ENCODE peak calls at places on chromosome 6, in seven cellular contexts. T is neuronal stem cell, A is IMR-90, W is mesendoderm, O is mesenchymal stem cell, Y is trophoblast cell, K is H1. F is an unnamed sample. For H3K27me3, the result is how much of the 10 kb centered on the place peaks cover.

GRCh38 chr6:150681992-150682391 is 82.3 kb downstream of the PLEKHG1 start:
- DNase-seq in T (no peak), A (no peak), W (no peak), O (no peak), Y (no peak), K (no peak), F (no peak)

GRCh38 chr6:124955108-124955851 is 7.0 kb upstream of the RNF217 start:
- DNase-seq in T (no peak), A (no peak), W (peak), O (no peak), Y (no peak), K (no peak), F (no peak)

GRCh38 chr6:151763303-151763702 is 44.2 kb upstream of the ESR1 start:
- DNase-seq in T (no peak), A (peak), W (peak), O (no peak), Y (peak), K (no peak), F (no peak)

GRCh38 chr6:122589115-122589514 is 21.1 kb upstream of the PKIB start:
- DNase-seq in T (no peak), A (no peak), W (no peak), O (no peak), Y (no peak), K (no peak), F (no peak)

GRCh38 chr6:67501738-67502137 is 1133.3 kb upstream of the ADGRB3 start:
- DNase-seq in T (no peak), A (no peak), W (no peak), O (peak), Y (no peak), K (no peak), F (no peak)

GRCh38 chr6:112144145-112144926 is 56.9 kb downstream of the FAM229B start:
- DNase-seq in T (no peak), A (peak), W (no peak), O (no peak), Y (no peak), K (no peak), F (no peak)

GRCh38 chr6:36743032-36743431 is 45.4 kb downstream of the RAB44 start:
- DNase-seq in T (no peak), A (no peak), W (no peak), O (no peak), Y (no peak), K (no peak), F (no peak)

GRCh38 chr6:11197175-11197535 is 35.3 kb downstream of the NEDD9 start:
- DNase-seq in T (peak), A (peak), W (no peak), O (peak), Y (no peak), K (no peak), F (no peak)

GRCh38 chr6:154402081-154402780 is 45.6 kb upstream of the IPCEF1 start:
- DNase-seq in T (no peak), A (peak), W (no peak), O (no peak), Y (peak), K (no peak), F (no peak)

GRCh38 chr6:56961151-56961550 is 6.2 kb downstream of the BEND6 start:
- DNase-seq in T (no peak), A (no peak), W (peak), O (no peak), Y (no peak), K (no peak), F (no peak)

GRCh38 chr6:142824491-142824890 is 120.5 kb downstream of the HIVEP2 start:
- DNase-seq in T (no peak), A (no peak), W (no peak), O (no peak), Y (no peak), K (no peak), F (no peak)

GRCh38 chr6:73579851-73580246 is 59.0 kb upstream of the EEF1A1 start:
- DNase-seq in T (peak), A (peak), W (peak), O (peak), Y (no peak), K (peak), F (peak)

GRCh38 chr6:78483141-78483540 is 384.2 kb upstream of the IRAK1BP1 start:
- DNase-seq in T (no peak), A (no peak), W (no peak), O (no peak), Y (no peak), K (no peak), F (no peak)

GRCh38 chr6:24723270-24723669 is 4.3 kb upstream of the C6orf62 start:
- DNase-seq in T (no peak), A (no peak), W (no peak), O (no peak), Y (no peak), K (no peak), F (no peak)

GRCh38 chr6:26431258-26432162 is 8.8 kb upstream of the BTN3A3 start:
- DNase-seq in T (no peak), A (no peak), W (no peak), O (no peak), Y (no peak), K (no peak), F (no peak)

GRCh38 chr6:136113736-136114173 is 136.4 kb downstream of the MTFR2 start:
- DNase-seq in T (peak), A (peak), W (peak), O (peak), Y (peak), K (no peak), F (peak)

GRCh38 chr6:130725551-130725950 is 101.7 kb upstream of the SMLR1 start:
- DNase-seq in T (no peak), A (no peak), W (no peak), O (no peak), Y (no peak), K (no peak), F (no peak)

GRCh38 chr6:51045548-51045947 is 226.9 kb downstream of the TFAP2B start:
- DNase-seq in T (no peak), A (no peak), W (no peak), O (no peak), Y (no peak), K (no peak), F (no peak)

DNA sequence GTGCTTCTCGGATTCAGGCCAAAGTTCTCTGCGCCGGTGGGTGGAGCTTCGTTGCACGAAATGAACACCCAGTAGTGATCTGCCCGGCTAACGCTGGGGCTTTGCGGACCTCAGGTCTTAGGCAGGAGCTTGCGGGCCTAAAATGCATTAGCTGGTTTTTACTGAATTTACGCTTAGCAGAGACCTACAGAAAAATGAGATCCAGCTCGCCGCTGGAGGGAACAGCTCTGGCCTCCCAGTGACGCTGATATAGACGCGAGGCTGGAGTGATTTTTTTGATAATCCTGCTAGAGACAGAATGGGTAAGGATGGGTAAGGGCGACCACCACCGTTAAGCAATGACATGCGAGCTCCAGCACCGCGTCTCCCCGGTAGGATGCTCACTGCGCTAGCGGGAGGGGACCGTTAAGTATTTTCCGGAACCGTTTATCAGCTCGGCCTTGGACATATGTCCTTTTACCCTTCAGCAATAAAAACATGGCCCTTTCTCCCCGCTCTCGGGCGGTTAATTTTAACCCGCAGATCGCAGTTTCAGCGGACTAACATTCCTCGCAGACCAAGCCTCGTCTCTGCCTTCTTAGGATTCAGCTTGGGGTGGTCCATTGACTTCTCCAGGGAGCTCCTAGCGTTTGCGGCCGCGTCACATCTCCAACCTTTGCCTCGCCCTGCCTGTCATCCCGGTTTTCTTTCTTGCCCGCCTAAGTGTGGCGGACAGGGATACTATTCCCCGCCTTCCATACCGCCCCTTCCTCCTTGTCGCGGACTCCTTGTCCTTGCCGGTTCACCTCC is 109.3 kb downstream of the GPX5 start:
- DNase-seq in T (no peak), A (no peak), W (peak), O (peak), Y (peak), K (no peak), F (peak)
- H3K27me3 ChIP-seq in T (under half), A (under half), W (under half), O (half or more), Y (under half), K (under half), F (under half)

DNA sequence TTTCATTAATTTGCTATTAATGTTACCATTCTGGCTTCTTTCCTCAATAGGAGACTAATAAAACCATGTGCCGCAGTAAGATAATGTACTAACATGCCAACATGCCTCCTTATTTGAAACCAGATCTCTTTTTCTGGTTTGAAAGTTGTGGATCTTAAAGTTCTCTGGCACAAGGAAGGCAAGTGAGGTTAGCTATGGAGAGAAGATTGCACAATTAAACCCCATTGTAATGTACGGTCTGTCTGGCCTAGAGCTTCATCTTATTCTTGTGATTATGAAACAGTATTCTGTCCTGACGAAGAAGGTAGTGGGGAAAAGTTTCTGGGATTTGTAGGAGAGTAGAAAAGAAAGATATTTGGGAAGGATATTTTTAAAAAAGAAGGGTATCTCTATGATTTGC is 68.4 kb downstream of the EYA4 start:
- DNase-seq in T (no peak), A (no peak), W (no peak), O (no peak), Y (no peak), K (no peak), F (no peak)
- H4K8ac ChIP-seq in T (no peak), A (no peak), W (no peak), O (no peak), Y (no peak), K (no peak), F (no peak)

DNA sequence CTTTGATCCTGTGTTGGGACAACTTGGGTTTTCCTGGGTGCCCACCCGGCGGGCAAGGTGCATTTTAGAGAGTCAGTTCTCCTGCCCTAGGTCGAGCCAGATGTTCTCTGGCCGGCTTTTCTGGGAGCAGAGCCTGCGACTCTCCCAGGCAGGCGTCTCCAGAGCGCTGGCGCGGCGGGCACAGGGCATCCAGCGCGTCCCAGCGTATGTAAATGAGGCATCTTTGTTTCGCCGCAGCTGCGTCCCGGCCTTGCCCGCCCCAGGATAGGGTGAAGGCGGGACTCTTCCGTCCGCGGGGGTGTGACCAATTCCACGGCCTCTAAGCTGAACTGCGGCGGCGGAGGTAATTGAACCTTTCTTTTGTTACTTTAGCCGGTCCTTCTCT is 9.1 kb downstream of the GRIK2 start:
- DNase-seq in T (peak), A (no peak), W (peak), O (no peak), Y (no peak), K (no peak), F (peak)
- H3K27me3 ChIP-seq in T (under half), A (under half), W (under half), O (half or more), Y (under half), K (under half), F (under half)

GRCh38 chr6:7920425-7920824 is 9.8 kb upstream of the TXNDC5 start:
- DNase-seq in T (no peak), A (no peak), W (no peak), O (no peak), Y (no peak), K (no peak), F (no peak)
- H4K8ac ChIP-seq in T (no peak), A (no peak), W (no peak), O (no peak), Y (no peak), K (no peak), F (no peak)

GRCh38 chr6:168322966-168323365 is 3.4 kb upstream of the DACT2 start:
- DNase-seq in T (no peak), A (no peak), W (no peak), O (no peak), Y (peak), K (no peak), F (no peak)
- H3K27me3 ChIP-seq in T (under half), A (under half), W (under half), O (half or more), Y (under half), K (under half), F (under half)

DNA sequence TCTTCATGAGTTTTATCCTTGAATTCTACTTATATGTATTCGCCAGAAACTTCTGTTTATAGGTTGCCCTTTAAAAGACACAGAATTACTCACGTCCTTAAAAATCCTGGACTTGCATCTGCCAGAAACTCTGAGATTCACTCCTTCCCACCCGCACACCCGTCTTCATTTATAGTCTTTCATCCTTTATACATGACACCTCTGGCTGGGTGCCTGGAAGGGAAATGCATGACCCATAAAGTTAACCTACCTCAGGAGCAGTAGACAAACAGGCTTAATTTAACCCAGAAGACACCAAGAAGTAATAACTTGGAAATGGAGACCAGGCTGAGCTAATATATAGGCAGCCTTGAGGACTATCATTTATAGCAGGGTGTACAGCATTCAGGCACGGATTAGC is 429.1 kb upstream of the NRSN1 start:
- DNase-seq in T (no peak), A (no peak), W (no peak), O (no peak), Y (no peak), K (no peak), F (no peak)
- H4K8ac ChIP-seq in T (no peak), A (no peak), W (no peak), O (no peak), Y (no peak), K (no peak), F (no peak)